ENCODE peak calls at places on chromosomes 16 and 17, in ten cellular contexts. W, J, B, O, F, P, Q, G, E and Y are unnamed samples.

GRCh38 chr16:50272111-50272571 is 5.8 kb downstream of the ADCY7 start:
- DNase-seq in W (no peak), P (no peak), B (no peak), Q (no peak), G (no peak), O (no peak), J (no peak), E (no peak), F (no peak), Y (no peak)

GRCh38 chr16:81938331-81939163 is 72.7 kb downstream of the SDR42E1 start:
- DNase-seq in P (no peak), B (no peak), O (no peak), J (no peak), E (no peak), Q (no peak), F (no peak), G (no peak), W (no peak), Y (no peak)

GRCh38 chr16:8961811-8962390 is 1.8 kb downstream of the USP7 start:
- DNase-seq in Q (no peak), W (no peak), F (no peak), G (no peak), J (no peak), E (no peak), P (no peak), B (no peak), O (no peak), Y (no peak)

GRCh38 chr16:89687092-89687940 is 827 bp downstream of the CDK10 start:
- DNase-seq in Q (no peak), F (no peak), G (no peak), J (no peak), E (peak; percentile 91), B (no peak), O (no peak), P (no peak), W (no peak), Y (peak; percentile 42)

GRCh38 chr16:81492307-81492706 is 47.7 kb downstream of the CMIP start:
- DNase-seq in W (no peak), J (no peak), O (no peak), Q (no peak), F (no peak), B (no peak), P (no peak), E (no peak), G (no peak), Y (no peak)

GRCh38 chr17:2871205-2871604 is 75.0 kb downstream of the RAP1GAP2 start:
- DNase-seq in O (no peak), J (no peak), B (no peak), G (no peak), W (no peak), E (no peak), P (no peak), Q (no peak), F (no peak), Y (peak; percentile 7)

GRCh38 chr17:81926451-81927144 is 937 bp downstream of the MAFG start:
- DNase-seq in Q (peak; percentile 70), J (peak; percentile 70), O (no peak), G (no peak), F (peak; percentile 68), E (peak; percentile 91), P (peak; percentile 65), B (peak; percentile 80), W (peak; percentile 90), Y (peak; percentile 90)

GRCh38 chr17:41029633-41030245 is at the start of gene KRTAP1-4:
- DNase-seq in B (no peak), W (no peak), G (no peak), E (no peak), F (no peak), O (no peak), J (no peak), P (no peak), Q (no peak), Y (no peak)

GRCh38 chr16:83715217-83715920 is 92.4 kb upstream of the HSBP1 start:
- DNase-seq in E (no peak), F (no peak), G (no peak), P (no peak), W (no peak), Q (peak; percentile 68), B (no peak), J (no peak), O (peak; percentile 37), Y (peak; percentile 72)

GRCh38 chr17:3935140-3935542 is 18.9 kb upstream of the P2RX1 start:
- DNase-seq in O (peak; percentile 22), P (no peak), W (peak; percentile 91), G (no peak), J (no peak), F (peak; percentile 84), B (peak; percentile 81), Q (peak; percentile 95), E (peak; percentile 89), Y (peak; percentile 88)

GRCh38 chr17:8844229-8845218 is 22.9 kb downstream of the PIK3R6 start:
- DNase-seq in E (no peak), J (no peak), F (no peak), Q (no peak), O (no peak), W (no peak), G (no peak), B (no peak), P (no peak), Y (no peak)

GRCh38 chr17:40089085-40089895 is 11.1 kb downstream of the NR1D1 start:
- DNase-seq in J (no peak), F (no peak), Q (no peak), O (no peak), B (peak; percentile 43), P (no peak), W (no peak), E (no peak), G (no peak), Y (no peak)

GRCh38 chr16:12119037-12119436 is 142.5 kb downstream of the SNX29 start:
- DNase-seq in W (no peak), O (no peak), G (no peak), J (no peak), F (no peak), B (no peak), P (no peak), E (no peak), Q (no peak), Y (no peak)

GRCh38 chr16:89410794-89411309 is 79.5 kb downstream of the ANKRD11 start:
- DNase-seq in G (no peak), E (peak; percentile 72), W (peak; percentile 86), B (peak; percentile 69), O (no peak), Q (no peak), F (no peak), J (no peak), P (peak; percentile 77), Y (peak; percentile 82)

GRCh38 chr17:50055426-50056216 is at the start of gene ITGA3:
- DNase-seq in E (peak; percentile 87), J (peak; percentile 61), F (peak; percentile 50), P (no peak), Q (peak; percentile 94), G (peak; percentile 51), O (peak; percentile 80), W (peak; percentile 94), B (peak; percentile 88), Y (peak; percentile 74)

GRCh38 chr17:72104164-72104862 is 16.5 kb upstream of the SOX9 start:
- DNase-seq in P (no peak), W (no peak), O (no peak), B (no peak), Q (no peak), E (no peak), G (no peak), F (no peak), J (no peak), Y (no peak)

GRCh38 chr16:84371553-84371865 is 3.2 kb downstream of the ATP2C2 start:
- DNase-seq in J (no peak), W (no peak), G (no peak), O (no peak), F (no peak), B (no peak), E (no peak), P (no peak), Q (no peak), Y (no peak)

GRCh38 chr16:89274561-89275283 is 57.2 kb downstream of the ZNF778 start:
- DNase-seq in P (no peak), F (no peak), W (no peak), J (no peak), G (no peak), O (no peak), Q (no peak), B (no peak), E (no peak), Y (no peak)